ENCODE peak calls at places on chromosomes 1 and 21, in five cellular contexts. One of them, this sample, is unnamed.

GRCh38 chr1:116949213-116949985 is 39.7 kb downstream of the PTGFRN start:
- DNase-seq in AG10803: no peak
- DNase-seq in HS-27A: no peak
- DNase-seq in LoVo: no peak
- DNase-seq in CD8-positive, alpha-beta T cell: no peak
- DNase-seq in this sample: no peak

GRCh38 chr1:82837261-82837660 is 1036.5 kb downstream of the ADGRL2 start:
- DNase-seq in CD8-positive, alpha-beta T cell: no peak
- DNase-seq in HS-27A: no peak
- DNase-seq in LoVo: no peak
- DNase-seq in AG10803: no peak
- DNase-seq in this sample: no peak

GRCh38 chr1:231940116-231940515 is 313.5 kb downstream of the DISC1 start:
- DNase-seq in HS-27A: no peak
- DNase-seq in LoVo: no peak
- DNase-seq in AG10803: no peak
- DNase-seq in CD8-positive, alpha-beta T cell: no peak
- DNase-seq in this sample: no peak

GRCh38 chr1:195096051-195096521 is 1512.2 kb downstream of the KCNT2 start:
- DNase-seq in LoVo: no peak
- DNase-seq in CD8-positive, alpha-beta T cell: no peak
- DNase-seq in AG10803: no peak
- DNase-seq in HS-27A: no peak
- DNase-seq in this sample: no peak

GRCh38 chr1:77434972-77435371 is 153.2 kb downstream of the AK5 start:
- DNase-seq in HS-27A: no peak
- DNase-seq in LoVo: no peak
- DNase-seq in CD8-positive, alpha-beta T cell: no peak
- DNase-seq in AG10803: no peak
- DNase-seq in this sample: no peak

GRCh38 chr21:25859264-25859931 is 124.6 kb downstream of the GABPA start:
- DNase-seq in HS-27A: no peak
- DNase-seq in AG10803: no peak
- DNase-seq in LoVo: no peak
- DNase-seq in CD8-positive, alpha-beta T cell: no peak
- DNase-seq in this sample: no peak

GRCh38 chr1:21680918-21681317 is 11.8 kb upstream of the RAP1GAP start:
- DNase-seq in LoVo: no peak
- DNase-seq in HS-27A: no peak
- DNase-seq in CD8-positive, alpha-beta T cell: no peak
- DNase-seq in AG10803: peak
- DNase-seq in this sample: no peak

GRCh38 chr1:193697105-193697762 is 510.8 kb upstream of the B3GALT2 start:
- DNase-seq in AG10803: no peak
- DNase-seq in LoVo: peak
- DNase-seq in CD8-positive, alpha-beta T cell: no peak
- DNase-seq in HS-27A: no peak
- DNase-seq in this sample: no peak

GRCh38 chr1:240597153-240597745 is 14.7 kb downstream of the GREM2 start:
- DNase-seq in HS-27A: no peak
- DNase-seq in CD8-positive, alpha-beta T cell: no peak
- DNase-seq in AG10803: no peak
- DNase-seq in LoVo: no peak
- DNase-seq in this sample: no peak

GRCh38 chr1:226649780-226650179 is 89.3 kb downstream of the ITPKB start:
- DNase-seq in AG10803: peak
- DNase-seq in LoVo: no peak
- DNase-seq in CD8-positive, alpha-beta T cell: peak
- DNase-seq in HS-27A: no peak
- DNase-seq in this sample: peak

GRCh38 chr1:6321205-6321604 is 60.3 kb upstream of the GPR153 start:
- DNase-seq in AG10803: no peak
- DNase-seq in LoVo: no peak
- DNase-seq in HS-27A: no peak
- DNase-seq in CD8-positive, alpha-beta T cell: no peak
- DNase-seq in this sample: no peak

GRCh38 chr1:204990059-204990664 is 52.9 kb upstream of the CNTN2 start:
- DNase-seq in AG10803: no peak
- DNase-seq in LoVo: no peak
- DNase-seq in HS-27A: no peak
- DNase-seq in CD8-positive, alpha-beta T cell: no peak
- DNase-seq in this sample: no peak

GRCh38 chr21:34992180-34992579 is 56.9 kb downstream of the RUNX1 start:
- DNase-seq in CD8-positive, alpha-beta T cell: no peak
- DNase-seq in LoVo: no peak
- DNase-seq in AG10803: no peak
- DNase-seq in HS-27A: no peak
- DNase-seq in this sample: no peak

GRCh38 chr21:44898851-44899767 is 21.6 kb downstream of the ITGB2 start:
- DNase-seq in HS-27A: no peak
- DNase-seq in AG10803: no peak
- DNase-seq in CD8-positive, alpha-beta T cell: no peak
- DNase-seq in LoVo: no peak
- DNase-seq in this sample: no peak

GRCh38 chr21:42973309-42973990 is 912 bp upstream of the PKNOX1 start:
- DNase-seq in HS-27A: no peak
- DNase-seq in CD8-positive, alpha-beta T cell: peak
- DNase-seq in AG10803: no peak
- DNase-seq in LoVo: no peak
- DNase-seq in this sample: no peak

GRCh38 chr1:159208460-159208825 is 3.8 kb downstream of the ACKR1 start:
- DNase-seq in LoVo: no peak
- DNase-seq in AG10803: no peak
- DNase-seq in CD8-positive, alpha-beta T cell: no peak
- DNase-seq in HS-27A: no peak
- DNase-seq in this sample: no peak

GRCh38 chr1:247209306-247209900 is 37.6 kb upstream of the ZNF124 start:
- DNase-seq in AG10803: peak
- DNase-seq in HS-27A: no peak
- DNase-seq in CD8-positive, alpha-beta T cell: no peak
- DNase-seq in LoVo: no peak
- DNase-seq in this sample: no peak

GRCh38 chr1:115506523-115507255 is 135.1 kb upstream of the VANGL1 start:
- DNase-seq in LoVo: no peak
- DNase-seq in HS-27A: no peak
- DNase-seq in AG10803: no peak
- DNase-seq in CD8-positive, alpha-beta T cell: no peak
- DNase-seq in this sample: no peak

GRCh38 chr1:18646091-18646775 is 15.6 kb downstream of the PAX7 start:
- DNase-seq in AG10803: no peak
- DNase-seq in CD8-positive, alpha-beta T cell: no peak
- DNase-seq in HS-27A: no peak
- DNase-seq in LoVo: no peak
- DNase-seq in this sample: no peak

This sample was measured in effector CD4-positive, alpha-beta T cell.